ENCODE peak calls at places on chromosomes 13 and 19, in six cellular contexts. H is H9, E is mesendoderm, W is IMR-90, F is neuronal stem cell, K is H1. X is an unnamed sample.
A peak's percentile ranks its signal among the peaks of the same experiment; 100 is the strongest.

GRCh38 chr19:41218615-41219507 is at the start of gene AXL:
- DNase-seq in H (peak; percentile 91), E (peak; percentile 96), W (peak; percentile 86), F (peak; percentile 86), K (peak; percentile 90), X (peak; percentile 97)

GRCh38 chr19:18000480-18000980 is 7.4 kb upstream of the ARRDC2 start:
- DNase-seq in H (no peak), E (no peak), W (no peak), F (no peak), K (no peak), X (no peak)

GRCh38 chr19:18488403-18488723 is 33.5 kb downstream of the ELL start:
- DNase-seq in H (no peak), E (peak; percentile 25), W (no peak), F (no peak), K (no peak), X (no peak)

GRCh38 chr13:92717857-92718256 is 508.8 kb upstream of the GPC6 start:
- DNase-seq in H (no peak), E (no peak), W (no peak), F (no peak), K (no peak), X (no peak)

GRCh38 chr13:80199585-80200292 is 141.2 kb downstream of the SPRY2 start:
- DNase-seq in H (no peak), E (no peak), W (no peak), F (no peak), K (no peak), X (no peak)

GRCh38 chr13:27969073-27969865 is at the start of gene CDX2:
- DNase-seq in H (peak; percentile 83), E (peak; percentile 74), W (no peak), F (no peak), K (no peak), X (peak; percentile 83)

GRCh38 chr13:90654970-90655369 is 692.5 kb upstream of the MIR17HG start:
- DNase-seq in H (no peak), E (no peak), W (no peak), F (no peak), K (no peak), X (no peak)

GRCh38 chr13:52085416-52085815 is 43.5 kb downstream of the NEK5 start:
- DNase-seq in H (no peak), E (no peak), W (peak; percentile 86), F (no peak), K (no peak), X (peak; percentile 80)

GRCh38 chr13:20412761-20413355 is 112.8 kb downstream of the CRYL1 start:
- DNase-seq in H (peak; percentile 73), E (peak; percentile 82), W (peak; percentile 71), F (no peak), K (no peak), X (peak; percentile 43)

GRCh38 chr19:15672580-15673175 is at the start of gene CYP4F12:
- DNase-seq in H (no peak), E (no peak), W (no peak), F (no peak), K (no peak), X (no peak)

GRCh38 chr13:76758738-76759137 is 127.5 kb downstream of the KCTD12 start:
- DNase-seq in H (no peak), E (no peak), W (no peak), F (no peak), K (no peak), X (no peak)

GRCh38 chr13:88701551-88701950 is 1030.4 kb downstream of the SLITRK5 start:
- DNase-seq in H (no peak), E (no peak), W (no peak), F (no peak), K (no peak), X (peak; percentile 8)

GRCh38 chr19:50537306-50537685 is 23.6 kb upstream of the ASPDH start:
- DNase-seq in H (no peak), E (no peak), W (no peak), F (no peak), K (no peak), X (no peak)

GRCh38 chr19:47719047-47719885 is 6.0 kb downstream of the EHD2 start:
- DNase-seq in H (no peak), E (no peak), W (peak; percentile 99), F (no peak), K (no peak), X (peak; percentile 99)

GRCh38 chr19:29623726-29624488 is 17.8 kb downstream of the POP4 start:
- DNase-seq in H (no peak), E (no peak), W (no peak), F (no peak), K (no peak), X (no peak)

GRCh38 chr19:32651729-32652140 is 23.2 kb downstream of the ANKRD27 start:
- DNase-seq in H (peak; percentile 85), E (peak; percentile 90), W (peak; percentile 11), F (peak; percentile 37), K (peak; percentile 77), X (no peak)

GRCh38 chr13:113763254-113763653 is 4.2 kb downstream of the TMEM255B start:
- DNase-seq in H (no peak), E (no peak), W (no peak), F (no peak), K (no peak), X (no peak)

GRCh38 chr13:111865046-111865445 is 201.9 kb upstream of the SOX1 start:
- DNase-seq in H (no peak), E (peak; percentile 82), W (no peak), F (no peak), K (peak; percentile 27), X (no peak)

GRCh38 chr13:23087884-23088283 is 92.9 kb upstream of the SGCG start:
- DNase-seq in H (peak; percentile 53), E (peak; percentile 72), W (peak; percentile 20), F (no peak), K (peak; percentile 69), X (no peak)

GRCh38 chr13:110306340-110306959 is 507 bp downstream of the COL4A1 start:
- DNase-seq in H (peak; percentile 43), E (peak; percentile 62), W (no peak), F (no peak), K (peak; percentile 86), X (peak; percentile 62)

GRCh38 chr13:44231786-44232516 is 141.7 kb upstream of the SERP2 start:
- DNase-seq in H (peak; percentile 89), E (peak; percentile 97), W (peak; percentile 96), F (peak; percentile 9), K (peak; percentile 62), X (peak; percentile 97)

GRCh38 chr19:29714953-29715694 is at the start of gene C19orf12:
- DNase-seq in H (no peak), E (peak; percentile 57), W (peak; percentile 23), F (peak; percentile 40), K (peak; percentile 77), X (peak; percentile 45)

GRCh38 chr19:18832331-18833140 is 777 bp downstream of the UPF1 start:
- DNase-seq in H (peak; percentile 57), E (peak; percentile 78), W (no peak), F (peak; percentile 30), K (peak; percentile 67), X (peak; percentile 51)

GRCh38 chr13:49499889-49500660 is 4.3 kb downstream of the PHF11 start:
- DNase-seq in H (no peak), E (no peak), W (peak; percentile 90), F (no peak), K (no peak), X (peak; percentile 93)

GRCh38 chr13:112066624-112067004 is 335 bp upstream of the SOX1 start:
- DNase-seq in H (peak; percentile 91), E (peak; percentile 84), W (no peak), F (peak; percentile 88), K (peak; percentile 82), X (peak; percentile 6)

GRCh38 chr19:51737924-51738323 is 13.8 kb downstream of the FPR1 start:
- DNase-seq in H (no peak), E (no peak), W (no peak), F (no peak), K (no peak), X (no peak)
- H2BK15ac ChIP-seq in H (no peak overlapping the region), E (no peak overlapping the region), W (no peak overlapping the region), F (no peak overlapping the region), K (no peak overlapping the region), X (no peak overlapping the region)

GRCh38 chr19:4182082-4182926 is at the start of the genes ANKRD24 and SIRT6:
- DNase-seq in H (peak; percentile 95), E (peak; percentile 97), W (peak; percentile 95), F (peak; percentile 86), K (peak; percentile 94), X (peak; percentile 96)
- H2BK5ac ChIP-seq in H (no peak within 1 kb of the TSS), E (no peak within 1 kb of the TSS), W (peak within 1 kb of the TSS; percentile 90), F (peak within 1 kb of the TSS; percentile 33), K (peak within 1 kb of the TSS; percentile 71), X (no peak within 1 kb of the TSS)

GRCh38 chr19:1490311-1491113 is at the start of gene PCSK4:
- DNase-seq in H (peak; percentile 99), E (peak; percentile 99), W (peak; percentile 98), F (peak; percentile 100), K (peak; percentile 96), X (peak; percentile 99)

GRCh38 chr19:1491114-1491848 is at the start of gene REEP6:
- DNase-seq in H (no peak), E (no peak), W (no peak), F (no peak), K (no peak), X (no peak)

GRCh38 chr19:1490020-1490310 is 185 bp downstream of the PCSK4 start:
- DNase-seq in H (no peak), E (no peak), W (no peak), F (no peak), K (no peak), X (no peak)

GRCh38 chr19:1492474-1493006 is 1.6 kb downstream of the REEP6 start:
- DNase-seq in H (no peak), E (no peak), W (no peak), F (no peak), K (no peak), X (no peak)

GRCh38 chr19:1491849-1492170 is 829 bp downstream of the REEP6 start:
- DNase-seq in H (no peak), E (no peak), W (no peak), F (no peak), K (no peak), X (no peak)
- H3K4me2 ChIP-seq in H (peak overlapping the region; percentile 32), E (no peak overlapping the region), W (no peak overlapping the region), F (peak overlapping the region; percentile 100), K (peak overlapping the region; percentile 66), X (no peak overlapping the region)

GRCh38 chr19:893775-894090 is 449 bp downstream of the RNU6-9 start:
- DNase-seq in H (no peak), E (no peak), W (no peak), F (no peak), K (no peak), X (no peak)

GRCh38 chr19:892243-892996 is 567 bp downstream of the MED16 start:
- DNase-seq in H (no peak), E (no peak), W (no peak), F (no peak), K (no peak), X (no peak)

GRCh38 chr19:889662-890295 is 3.2 kb downstream of the MED16 start:
- DNase-seq in H (no peak), E (no peak), W (no peak), F (no peak), K (no peak), X (no peak)

GRCh38 chr19:888615-889385 is 4.2 kb downstream of the MED16 start:
- DNase-seq in H (no peak), E (no peak), W (no peak), F (no peak), K (no peak), X (no peak)

DNA sequence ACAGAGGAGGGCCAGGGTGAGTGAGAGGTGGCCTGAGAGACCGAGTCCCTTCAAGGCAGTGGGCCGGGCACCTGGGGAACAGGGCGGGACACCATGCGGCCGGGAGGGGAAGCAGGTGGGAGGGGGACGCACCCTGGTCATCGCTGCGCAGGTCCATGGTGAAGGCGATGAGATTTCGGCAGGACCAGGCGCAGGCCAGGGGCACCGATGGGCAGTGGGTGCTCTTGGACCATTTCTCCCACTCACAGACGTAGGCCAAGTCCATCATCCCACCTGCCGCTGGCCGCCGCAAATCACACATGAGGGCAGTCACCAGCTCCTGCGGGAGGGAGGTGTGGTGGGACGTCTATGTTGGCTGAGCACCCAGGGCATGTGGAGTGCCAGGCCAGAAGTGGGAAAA is 2.2 kb downstream of the MED16 start:
- DNase-seq in H (no peak), E (no peak), W (no peak), F (no peak), K (no peak), X (no peak)
- H2BK15ac ChIP-seq in H (no peak overlapping the region), E (no peak overlapping the region), W (no peak overlapping the region), F (no peak overlapping the region), K (no peak overlapping the region), X (no peak overlapping the region)

X was measured in mesenchymal stem cell.